ENCODE peak calls at places on chromosome 13, in five cellular contexts. One of them, this sample, is unnamed.

GRCh38 chr13:39818953-39819352 is 163.5 kb downstream of the COG6 start:
- DNase-seq in Caco-2: no peak
- DNase-seq in body of pancreas: peak; percentile 13
- DNase-seq in heart left ventricle: no peak
- DNase-seq in aorta: no peak
- DNase-seq in this sample: peak; percentile 85

GRCh38 chr13:58119351-58119750 is 487.8 kb downstream of the PCDH17 start:
- DNase-seq in aorta: no peak
- DNase-seq in Caco-2: no peak
- DNase-seq in body of pancreas: no peak
- DNase-seq in heart left ventricle: no peak
- DNase-seq in this sample: no peak

GRCh38 chr13:79485451-79485850 is 4.5 kb downstream of the NDFIP2 start:
- DNase-seq in Caco-2: no peak
- DNase-seq in heart left ventricle: no peak
- DNase-seq in body of pancreas: no peak
- DNase-seq in aorta: no peak
- DNase-seq in this sample: no peak

GRCh38 chr13:71758823-71759222 is 108.2 kb downstream of the DACH1 start:
- DNase-seq in Caco-2: no peak
- DNase-seq in aorta: no peak
- DNase-seq in heart left ventricle: no peak
- DNase-seq in body of pancreas: no peak
- DNase-seq in this sample: no peak

GRCh38 chr13:74132768-74133656 is 1.2 kb downstream of the KLF12 start:
- DNase-seq in heart left ventricle: peak; percentile 51
- DNase-seq in Caco-2: no peak
- DNase-seq in body of pancreas: peak; percentile 8
- DNase-seq in aorta: peak; percentile 78
- DNase-seq in this sample: peak; percentile 61

GRCh38 chr13:21671793-21672680 is 1.2 kb downstream of the FGF9 start:
- DNase-seq in Caco-2: no peak
- DNase-seq in body of pancreas: no peak
- DNase-seq in aorta: no peak
- DNase-seq in heart left ventricle: no peak
- DNase-seq in this sample: no peak

GRCh38 chr13:51894239-51894638 is 32.5 kb downstream of the CCDC70 start:
- DNase-seq in aorta: no peak
- DNase-seq in body of pancreas: no peak
- DNase-seq in heart left ventricle: no peak
- DNase-seq in Caco-2: no peak
- DNase-seq in this sample: no peak

GRCh38 chr13:55673910-55674309 is 1466.8 kb upstream of the PRR20A start:
- DNase-seq in Caco-2: no peak
- DNase-seq in body of pancreas: no peak
- DNase-seq in heart left ventricle: no peak
- DNase-seq in aorta: no peak
- DNase-seq in this sample: no peak

GRCh38 chr13:92843549-92843948 is 383.1 kb upstream of the GPC6 start:
- DNase-seq in body of pancreas: no peak
- DNase-seq in aorta: no peak
- DNase-seq in heart left ventricle: no peak
- DNase-seq in Caco-2: no peak
- DNase-seq in this sample: no peak

GRCh38 chr13:38045278-38046048 is 175.9 kb upstream of the TRPC4 start:
- DNase-seq in aorta: peak; percentile 45
- DNase-seq in Caco-2: no peak
- DNase-seq in heart left ventricle: no peak
- DNase-seq in body of pancreas: no peak
- DNase-seq in this sample: no peak

GRCh38 chr13:96816874-96817273 is 177.4 kb downstream of the OXGR1 start:
- DNase-seq in aorta: no peak
- DNase-seq in body of pancreas: no peak
- DNase-seq in heart left ventricle: no peak
- DNase-seq in Caco-2: no peak
- DNase-seq in this sample: no peak

GRCh38 chr13:20160346-20161274 is at the start of gene GJA3:
- DNase-seq in body of pancreas: no peak
- DNase-seq in heart left ventricle: peak; percentile 73
- DNase-seq in aorta: no peak
- DNase-seq in Caco-2: peak; percentile 55
- DNase-seq in this sample: no peak

GRCh38 chr13:40974460-40975407 is 44.4 kb downstream of the ELF1 start:
- DNase-seq in body of pancreas: peak; percentile 51
- DNase-seq in aorta: no peak
- DNase-seq in Caco-2: peak; percentile 71
- DNase-seq in heart left ventricle: no peak
- DNase-seq in this sample: no peak

GRCh38 chr13:77325371-77325941 is 1.4 kb downstream of the MYCBP2 start:
- DNase-seq in body of pancreas: no peak
- DNase-seq in Caco-2: no peak
- DNase-seq in aorta: no peak
- DNase-seq in heart left ventricle: no peak
- DNase-seq in this sample: no peak

GRCh38 chr13:44011036-44011435 is 131.3 kb downstream of the LACC1 start:
- DNase-seq in Caco-2: no peak
- DNase-seq in heart left ventricle: no peak
- DNase-seq in body of pancreas: no peak
- DNase-seq in aorta: no peak
- DNase-seq in this sample: no peak

GRCh38 chr13:26442541-26442940 is 114.9 kb upstream of the WASF3 start:
- DNase-seq in body of pancreas: no peak
- DNase-seq in aorta: no peak
- DNase-seq in Caco-2: no peak
- DNase-seq in heart left ventricle: no peak
- DNase-seq in this sample: no peak

GRCh38 chr13:90020536-90020935 is 1327.0 kb upstream of the MIR17HG start:
- DNase-seq in aorta: no peak
- DNase-seq in heart left ventricle: no peak
- DNase-seq in body of pancreas: no peak
- DNase-seq in Caco-2: no peak
- DNase-seq in this sample: no peak

GRCh38 chr13:97274782-97275252 is 52.7 kb downstream of the MBNL2 start:
- DNase-seq in heart left ventricle: no peak
- DNase-seq in body of pancreas: no peak
- DNase-seq in Caco-2: no peak
- DNase-seq in aorta: no peak
- DNase-seq in this sample: no peak

GRCh38 chr13:99895428-99895998 is 76.1 kb downstream of the ZIC5 start:
- DNase-seq in aorta: no peak
- DNase-seq in Caco-2: no peak
- DNase-seq in body of pancreas: no peak
- DNase-seq in heart left ventricle: no peak
- DNase-seq in this sample: no peak

GRCh38 chr13:99894835-99895427 is 76.6 kb downstream of the ZIC5 start:
- DNase-seq in heart left ventricle: no peak
- DNase-seq in Caco-2: no peak
- DNase-seq in body of pancreas: no peak
- DNase-seq in aorta: no peak
- DNase-seq in this sample: no peak

GRCh38 chr13:99898421-99898820 is 73.1 kb downstream of the ZIC5 start:
- DNase-seq in heart left ventricle: no peak
- DNase-seq in Caco-2: no peak
- DNase-seq in body of pancreas: no peak
- DNase-seq in aorta: no peak
- DNase-seq in this sample: no peak

GRCh38 chr13:99895999-99896695 is 75.4 kb downstream of the ZIC5 start:
- DNase-seq in heart left ventricle: no peak
- DNase-seq in Caco-2: no peak
- DNase-seq in aorta: no peak
- DNase-seq in body of pancreas: no peak
- DNase-seq in this sample: no peak

DNA sequence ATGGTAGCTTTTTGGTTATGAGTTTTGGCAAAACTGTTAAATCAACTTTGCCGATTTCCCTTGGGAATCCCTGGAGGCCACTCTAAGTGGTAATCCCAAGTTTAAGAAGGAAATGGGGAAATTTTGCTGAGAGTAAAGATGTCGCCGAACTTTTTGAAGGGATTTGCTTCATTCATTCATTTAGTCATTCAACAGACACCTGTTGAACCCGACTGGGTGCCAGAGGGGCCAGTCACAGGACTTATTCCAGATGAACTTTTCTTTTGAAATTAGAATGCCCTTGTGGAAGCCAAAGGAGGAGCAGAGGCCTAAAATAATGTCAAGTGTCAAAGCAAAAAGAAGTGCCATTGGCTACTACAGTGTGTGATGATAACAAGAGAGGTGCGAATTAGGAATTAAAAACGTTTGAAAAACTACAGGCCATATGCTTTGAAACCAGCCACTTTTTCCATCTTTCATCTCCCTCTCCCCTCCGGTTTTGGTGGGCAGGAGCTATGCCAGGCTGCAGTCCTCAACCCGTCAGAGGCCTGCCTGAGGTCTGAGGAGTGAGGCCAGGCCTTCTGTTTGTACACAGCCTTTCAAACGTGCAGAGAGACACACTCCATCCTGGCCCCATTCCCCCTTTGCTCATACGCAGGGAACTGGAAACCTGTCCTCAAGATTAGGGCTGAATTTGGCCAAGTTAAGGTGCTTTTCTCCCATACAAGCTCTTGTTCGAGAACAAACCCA is 74.7 kb downstream of the ZIC5 start:
- DNase-seq in heart left ventricle: no peak
- DNase-seq in Caco-2: no peak
- DNase-seq in body of pancreas: no peak
- DNase-seq in aorta: no peak
- DNase-seq in this sample: no peak
- H3K4me3 ChIP-seq in heart left ventricle: no peak overlapping the region
- H3K4me3 ChIP-seq in Caco-2: no peak overlapping the region
- H3K4me3 ChIP-seq in body of pancreas: no peak overlapping the region
- H3K4me3 ChIP-seq in aorta: no peak overlapping the region
- H3K4me3 ChIP-seq in this sample: no peak overlapping the region

GRCh38 chr13:48504606-48505369 is 28.1 kb downstream of the RCBTB2 start:
- DNase-seq in heart left ventricle: no peak
- DNase-seq in body of pancreas: no peak
- DNase-seq in aorta: no peak
- DNase-seq in Caco-2: no peak
- DNase-seq in this sample: no peak

GRCh38 chr13:48507024-48507423 is 25.9 kb downstream of the RCBTB2 start:
- DNase-seq in Caco-2: no peak
- DNase-seq in aorta: no peak
- DNase-seq in heart left ventricle: peak; percentile 40
- DNase-seq in body of pancreas: no peak
- DNase-seq in this sample: no peak

GRCh38 chr13:48505597-48506091 is 27.2 kb downstream of the RCBTB2 start:
- DNase-seq in heart left ventricle: peak; percentile 54
- DNase-seq in body of pancreas: peak; percentile 74
- DNase-seq in Caco-2: no peak
- DNase-seq in aorta: no peak
- DNase-seq in this sample: no peak

GRCh38 chr13:48508001-48508400 is 24.9 kb downstream of the RCBTB2 start:
- DNase-seq in heart left ventricle: no peak
- DNase-seq in Caco-2: no peak
- DNase-seq in aorta: no peak
- DNase-seq in body of pancreas: no peak
- DNase-seq in this sample: no peak

DNA sequence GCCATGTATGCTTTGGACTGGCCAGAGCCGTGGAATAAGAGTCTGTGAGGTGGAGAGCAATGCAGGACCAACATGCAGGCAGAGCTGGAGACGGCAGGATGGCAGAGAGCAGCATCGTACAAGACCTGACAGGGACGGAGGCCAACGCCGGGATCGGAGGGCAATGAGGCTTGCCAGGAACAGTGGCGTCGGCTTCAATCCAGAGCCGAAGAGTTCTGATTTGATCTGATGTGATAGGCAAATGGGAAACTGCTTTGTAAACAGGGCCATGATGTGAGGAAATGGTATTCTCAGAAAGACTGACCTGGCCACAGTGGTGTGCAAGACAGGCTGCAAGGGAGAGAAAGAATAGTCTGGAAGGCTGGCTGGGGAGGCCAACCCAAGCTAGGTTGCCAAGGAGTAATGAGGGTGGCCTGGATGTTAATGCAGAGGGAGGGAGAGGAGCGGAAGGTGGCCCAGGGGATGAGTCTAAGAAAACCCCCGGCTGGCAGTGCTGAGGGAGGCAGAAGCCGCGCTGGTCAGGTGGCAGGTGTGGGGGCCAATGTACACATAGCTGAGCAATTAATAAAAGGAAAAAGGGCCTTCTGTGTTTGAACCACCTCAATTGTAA is 26.7 kb downstream of the RCBTB2 start:
- DNase-seq in Caco-2: no peak
- DNase-seq in aorta: peak; percentile 81
- DNase-seq in body of pancreas: no peak
- DNase-seq in heart left ventricle: peak; percentile 28
- DNase-seq in this sample: no peak
- H3K4me3 ChIP-seq in Caco-2: no peak overlapping the region
- H3K4me3 ChIP-seq in aorta: peak overlapping the region; percentile 4
- H3K4me3 ChIP-seq in body of pancreas: no peak overlapping the region
- H3K4me3 ChIP-seq in heart left ventricle: peak overlapping the region; percentile 15
- H3K4me3 ChIP-seq in this sample: no peak overlapping the region

GRCh38 chr13:112219753-112220152 is 152.8 kb downstream of the SOX1 start:
- DNase-seq in aorta: no peak
- DNase-seq in Caco-2: no peak
- DNase-seq in heart left ventricle: no peak
- DNase-seq in body of pancreas: no peak
- DNase-seq in this sample: no peak

GRCh38 chr13:112218416-112218815 is 151.5 kb downstream of the SOX1 start:
- DNase-seq in Caco-2: no peak
- DNase-seq in body of pancreas: no peak
- DNase-seq in aorta: no peak
- DNase-seq in heart left ventricle: no peak
- DNase-seq in this sample: no peak

GRCh38 chr13:112220925-112221324 is 154.0 kb downstream of the SOX1 start:
- DNase-seq in heart left ventricle: no peak
- DNase-seq in Caco-2: no peak
- DNase-seq in body of pancreas: no peak
- DNase-seq in aorta: no peak
- DNase-seq in this sample: no peak

GRCh38 chr13:112222971-112223370 is 153.2 kb upstream of the SPACA7 start:
- DNase-seq in aorta: no peak
- DNase-seq in body of pancreas: no peak
- DNase-seq in Caco-2: no peak
- DNase-seq in heart left ventricle: no peak
- DNase-seq in this sample: no peak

DNA sequence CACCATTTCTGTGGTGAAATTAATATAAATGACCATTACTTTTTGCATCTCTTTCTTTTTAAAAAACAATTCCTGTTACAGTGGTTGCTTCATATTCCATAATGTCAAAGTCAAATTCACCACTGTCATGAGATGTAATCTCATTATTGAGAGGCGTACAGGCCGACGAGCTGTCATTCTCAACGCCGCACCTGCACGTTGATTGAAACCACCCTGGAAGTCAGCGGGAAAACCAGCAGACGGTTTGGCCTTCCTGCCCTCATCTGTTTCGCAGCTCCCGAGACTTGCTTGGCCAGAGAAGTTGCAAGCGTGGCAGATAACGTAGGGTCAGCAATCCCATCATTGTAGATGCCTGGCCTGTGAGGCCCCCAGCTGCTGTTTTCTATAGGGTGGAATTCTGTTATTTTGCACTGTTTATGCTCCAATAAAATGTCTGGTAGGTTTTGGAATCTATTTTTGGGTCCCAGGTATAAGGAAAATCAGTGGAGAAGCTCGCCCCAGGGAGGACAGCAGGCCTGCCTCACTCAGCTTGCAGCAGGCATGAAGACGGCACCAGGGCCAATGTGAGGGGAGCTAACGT is 153.4 kb downstream of the SOX1 start:
- DNase-seq in body of pancreas: no peak
- DNase-seq in aorta: peak; percentile 38
- DNase-seq in Caco-2: no peak
- DNase-seq in heart left ventricle: no peak
- DNase-seq in this sample: no peak
- H3K4me3 ChIP-seq in body of pancreas: no peak overlapping the region
- H3K4me3 ChIP-seq in aorta: no peak overlapping the region
- H3K4me3 ChIP-seq in Caco-2: no peak overlapping the region
- H3K4me3 ChIP-seq in heart left ventricle: no peak overlapping the region
- H3K4me3 ChIP-seq in this sample: no peak overlapping the region

GRCh38 chr13:104295537-104295936 is 1229.3 kb upstream of the SLC10A2 start:
- DNase-seq in aorta: no peak
- DNase-seq in body of pancreas: no peak
- DNase-seq in Caco-2: no peak
- DNase-seq in heart left ventricle: no peak
- DNase-seq in this sample: no peak
- H3K4me3 ChIP-seq in aorta: no peak overlapping the region
- H3K4me3 ChIP-seq in body of pancreas: no peak overlapping the region
- H3K4me3 ChIP-seq in Caco-2: no peak overlapping the region
- H3K4me3 ChIP-seq in heart left ventricle: no peak overlapping the region
- H3K4me3 ChIP-seq in this sample: no peak overlapping the region

This sample was measured in ovary.